ENCODE peak calls at places on chromosome 21, in seven cellular contexts. Z is HL-60; Q is activated T-cell treated with anti-CD3 and anti-CD28 coated beads for 48 hours; R is T-helper 9 cell; Y is endothelial cell; O is activated CD8-positive, alpha-beta T cell treated with anti-CD3 and anti-CD28 coated beads, Interleukin-2, amount 10 ng/mL, durations not matched to agents 7 days and 5 days; F is iris pigment epithelial cell. M is an unnamed sample.

GRCh38 chr21:31248598-31248997 is 95.5 kb downstream of the TIAM1 start:
- DNase-seq in Z (no peak), R (no peak), Q (no peak), F (peak; percentile 73), Y (no peak), O (no peak), M (no peak)

GRCh38 chr21:26368591-26368990 is 198.0 kb upstream of the APP start:
- DNase-seq in Z (no peak), Y (no peak), F (no peak), O (no peak), Q (no peak), R (no peak), M (no peak)

GRCh38 chr21:38850277-38850951 is 44.7 kb downstream of the ETS2 start:
- DNase-seq in O (no peak), F (no peak), Y (no peak), Q (no peak), R (no peak), Z (no peak), M (peak; percentile 26)

GRCh38 chr21:22710725-22711124 is 1712.5 kb downstream of the NCAM2 start:
- DNase-seq in F (no peak), Z (no peak), Y (no peak), O (no peak), R (no peak), Q (no peak), M (no peak)

GRCh38 chr21:35825954-35826353 is 234.4 kb downstream of the SETD4 start:
- DNase-seq in Q (no peak), Y (no peak), R (no peak), Z (no peak), F (no peak), O (no peak), M (no peak)

GRCh38 chr21:44992608-44993031 is 52.8 kb downstream of the SLX9 start:
- DNase-seq in Z (no peak), R (no peak), F (no peak), Y (no peak), O (no peak), Q (no peak), M (no peak)

GRCh38 chr21:31872452-31873274 is at the start of gene HUNK:
- DNase-seq in Z (no peak), R (no peak), Y (peak; percentile 54), Q (peak; percentile 6), O (peak; percentile 24), F (peak; percentile 31), M (no peak)

GRCh38 chr21:36643374-36644250 is 55.3 kb upstream of the SIM2 start:
- DNase-seq in O (no peak), F (peak; percentile 24), Q (no peak), Z (no peak), Y (no peak), R (no peak), M (no peak)

GRCh38 chr21:43318841-43319781 is 107.8 kb downstream of the SIK1 start:
- DNase-seq in Z (no peak), F (peak; percentile 37), Q (no peak), R (no peak), Y (no peak), O (no peak), M (no peak)

GRCh38 chr21:15742052-15742451 is 12.3 kb downstream of the USP25 start:
- DNase-seq in O (no peak), Z (peak; percentile 53), R (no peak), Q (no peak), Y (no peak), F (peak; percentile 33), M (no peak)

GRCh38 chr21:33115586-33116541 is 45.9 kb downstream of the OLIG1 start:
- DNase-seq in Y (no peak), O (no peak), F (no peak), Z (no peak), Q (no peak), R (no peak), M (no peak)

GRCh38 chr21:16837319-16837718 is 675.5 kb upstream of the CXADR start:
- DNase-seq in F (peak; percentile 52), O (no peak), Y (no peak), Q (no peak), Z (no peak), R (no peak), M (no peak)

GRCh38 chr21:40902299-40902698 is 55.3 kb upstream of the DSCAM start:
- DNase-seq in Y (no peak), R (no peak), F (no peak), O (no peak), Z (no peak), Q (no peak), M (no peak)

GRCh38 chr21:15255359-15256157 is 190.8 kb upstream of the NRIP1 start:
- DNase-seq in R (no peak), Q (no peak), Y (no peak), F (no peak), O (no peak), Z (no peak), M (no peak)

GRCh38 chr21:38852708-38853107 is 47.0 kb downstream of the ETS2 start:
- DNase-seq in Q (no peak), Z (no peak), O (no peak), Y (no peak), F (no peak), R (no peak), M (no peak)